ENCODE peak calls at places on chromosome 7, in eight cellular contexts. One of them, this sample, is unnamed.

GRCh38 chr7:117780832-117781231 is 92.4 kb downstream of the CTTNBP2 start:
- DNase-seq in activated CD4-positive, alpha-beta T cell treated with anti-CD3 and anti-CD28 coated beads for 24 hours: no peak
- DNase-seq in choroid plexus epithelial cell: peak; percentile 38
- DNase-seq in upper lobe of right lung: no peak
- DNase-seq in OCI-LY7: no peak
- DNase-seq in fibroblast of the aortic adventitia: peak; percentile 21
- DNase-seq in heart left ventricle: no peak
- DNase-seq in CD4-positive, CD25-positive, alpha-beta regulatory T cell: no peak
- DNase-seq in this sample: no peak

GRCh38 chr7:11458736-11459483 is 373.1 kb downstream of the THSD7A start:
- DNase-seq in choroid plexus epithelial cell: peak; percentile 93
- DNase-seq in fibroblast of the aortic adventitia: peak; percentile 74
- DNase-seq in upper lobe of right lung: no peak
- DNase-seq in activated CD4-positive, alpha-beta T cell treated with anti-CD3 and anti-CD28 coated beads for 24 hours: no peak
- DNase-seq in OCI-LY7: no peak
- DNase-seq in CD4-positive, CD25-positive, alpha-beta regulatory T cell: peak; percentile 2
- DNase-seq in heart left ventricle: no peak
- DNase-seq in this sample: no peak

GRCh38 chr7:46146454-46147255 is 225.6 kb upstream of the IGFBP3 start:
- DNase-seq in CD4-positive, CD25-positive, alpha-beta regulatory T cell: no peak
- DNase-seq in choroid plexus epithelial cell: peak; percentile 37
- DNase-seq in activated CD4-positive, alpha-beta T cell treated with anti-CD3 and anti-CD28 coated beads for 24 hours: no peak
- DNase-seq in heart left ventricle: no peak
- DNase-seq in upper lobe of right lung: no peak
- DNase-seq in OCI-LY7: no peak
- DNase-seq in fibroblast of the aortic adventitia: peak; percentile 73
- DNase-seq in this sample: no peak

GRCh38 chr7:128763541-128763940 is 12.1 kb downstream of the OPN1SW start:
- DNase-seq in CD4-positive, CD25-positive, alpha-beta regulatory T cell: no peak
- DNase-seq in upper lobe of right lung: no peak
- DNase-seq in OCI-LY7: no peak
- DNase-seq in heart left ventricle: no peak
- DNase-seq in activated CD4-positive, alpha-beta T cell treated with anti-CD3 and anti-CD28 coated beads for 24 hours: no peak
- DNase-seq in choroid plexus epithelial cell: peak; percentile 46
- DNase-seq in fibroblast of the aortic adventitia: peak; percentile 53
- DNase-seq in this sample: no peak

GRCh38 chr7:28986723-28987122 is 28.6 kb upstream of the TRIL start:
- DNase-seq in upper lobe of right lung: no peak
- DNase-seq in heart left ventricle: no peak
- DNase-seq in CD4-positive, CD25-positive, alpha-beta regulatory T cell: no peak
- DNase-seq in activated CD4-positive, alpha-beta T cell treated with anti-CD3 and anti-CD28 coated beads for 24 hours: no peak
- DNase-seq in fibroblast of the aortic adventitia: peak; percentile 95
- DNase-seq in OCI-LY7: no peak
- DNase-seq in choroid plexus epithelial cell: peak; percentile 77
- DNase-seq in this sample: no peak

GRCh38 chr7:140222797-140223196 is 46.0 kb upstream of the KDM7A start:
- DNase-seq in upper lobe of right lung: no peak
- DNase-seq in CD4-positive, CD25-positive, alpha-beta regulatory T cell: no peak
- DNase-seq in fibroblast of the aortic adventitia: no peak
- DNase-seq in choroid plexus epithelial cell: no peak
- DNase-seq in OCI-LY7: peak; percentile 40
- DNase-seq in activated CD4-positive, alpha-beta T cell treated with anti-CD3 and anti-CD28 coated beads for 24 hours: no peak
- DNase-seq in heart left ventricle: no peak
- DNase-seq in this sample: no peak

GRCh38 chr7:1669954-1670893 is at the start of gene ELFN1:
- DNase-seq in CD4-positive, CD25-positive, alpha-beta regulatory T cell: no peak
- DNase-seq in activated CD4-positive, alpha-beta T cell treated with anti-CD3 and anti-CD28 coated beads for 24 hours: no peak
- DNase-seq in heart left ventricle: peak; percentile 56
- DNase-seq in OCI-LY7: no peak
- DNase-seq in upper lobe of right lung: peak; percentile 60
- DNase-seq in choroid plexus epithelial cell: no peak
- DNase-seq in fibroblast of the aortic adventitia: peak; percentile 40
- DNase-seq in this sample: no peak

GRCh38 chr7:95915731-95916130 is 143.4 kb downstream of the DYNC1I1 start:
- DNase-seq in activated CD4-positive, alpha-beta T cell treated with anti-CD3 and anti-CD28 coated beads for 24 hours: no peak
- DNase-seq in heart left ventricle: no peak
- DNase-seq in choroid plexus epithelial cell: no peak
- DNase-seq in CD4-positive, CD25-positive, alpha-beta regulatory T cell: no peak
- DNase-seq in OCI-LY7: no peak
- DNase-seq in upper lobe of right lung: no peak
- DNase-seq in fibroblast of the aortic adventitia: peak; percentile 3
- DNase-seq in this sample: no peak

GRCh38 chr7:104963991-104964385 is 50.0 kb upstream of the KMT2E start:
- DNase-seq in fibroblast of the aortic adventitia: peak; percentile 83
- DNase-seq in CD4-positive, CD25-positive, alpha-beta regulatory T cell: peak; percentile 32
- DNase-seq in activated CD4-positive, alpha-beta T cell treated with anti-CD3 and anti-CD28 coated beads for 24 hours: no peak
- DNase-seq in heart left ventricle: no peak
- DNase-seq in OCI-LY7: peak; percentile 84
- DNase-seq in upper lobe of right lung: no peak
- DNase-seq in choroid plexus epithelial cell: peak; percentile 86
- DNase-seq in this sample: no peak

GRCh38 chr7:91940572-91941341 is at the start of gene AKAP9:
- DNase-seq in fibroblast of the aortic adventitia: peak; percentile 58
- DNase-seq in choroid plexus epithelial cell: peak; percentile 71
- DNase-seq in activated CD4-positive, alpha-beta T cell treated with anti-CD3 and anti-CD28 coated beads for 24 hours: peak; percentile 78
- DNase-seq in CD4-positive, CD25-positive, alpha-beta regulatory T cell: peak; percentile 93
- DNase-seq in heart left ventricle: peak; percentile 94
- DNase-seq in OCI-LY7: peak; percentile 91
- DNase-seq in upper lobe of right lung: peak; percentile 96
- DNase-seq in this sample: peak; percentile 68

GRCh38 chr7:130047801-130048200 is 3.4 kb downstream of the ZC3HC1 start:
- DNase-seq in CD4-positive, CD25-positive, alpha-beta regulatory T cell: no peak
- DNase-seq in OCI-LY7: no peak
- DNase-seq in upper lobe of right lung: no peak
- DNase-seq in choroid plexus epithelial cell: no peak
- DNase-seq in heart left ventricle: no peak
- DNase-seq in fibroblast of the aortic adventitia: peak; percentile 59
- DNase-seq in activated CD4-positive, alpha-beta T cell treated with anti-CD3 and anti-CD28 coated beads for 24 hours: no peak
- DNase-seq in this sample: no peak

GRCh38 chr7:3232228-3232627 is 68.8 kb upstream of the SDK1 start:
- DNase-seq in upper lobe of right lung: no peak
- DNase-seq in fibroblast of the aortic adventitia: peak; percentile 91
- DNase-seq in OCI-LY7: no peak
- DNase-seq in activated CD4-positive, alpha-beta T cell treated with anti-CD3 and anti-CD28 coated beads for 24 hours: no peak
- DNase-seq in CD4-positive, CD25-positive, alpha-beta regulatory T cell: no peak
- DNase-seq in heart left ventricle: no peak
- DNase-seq in choroid plexus epithelial cell: peak; percentile 41
- DNase-seq in this sample: no peak

GRCh38 chr7:155073922-155074321 is 3.8 kb downstream of the HTR5A start:
- DNase-seq in OCI-LY7: no peak
- DNase-seq in upper lobe of right lung: no peak
- DNase-seq in choroid plexus epithelial cell: no peak
- DNase-seq in fibroblast of the aortic adventitia: no peak
- DNase-seq in heart left ventricle: no peak
- DNase-seq in activated CD4-positive, alpha-beta T cell treated with anti-CD3 and anti-CD28 coated beads for 24 hours: no peak
- DNase-seq in CD4-positive, CD25-positive, alpha-beta regulatory T cell: no peak
- DNase-seq in this sample: no peak

GRCh38 chr7:98869374-98870070 is at the start of gene TMEM130:
- DNase-seq in heart left ventricle: no peak
- DNase-seq in fibroblast of the aortic adventitia: no peak
- DNase-seq in activated CD4-positive, alpha-beta T cell treated with anti-CD3 and anti-CD28 coated beads for 24 hours: no peak
- DNase-seq in OCI-LY7: no peak
- DNase-seq in choroid plexus epithelial cell: peak; percentile 15
- DNase-seq in upper lobe of right lung: peak; percentile 63
- DNase-seq in CD4-positive, CD25-positive, alpha-beta regulatory T cell: no peak
- DNase-seq in this sample: no peak

GRCh38 chr7:29851487-29851886 is 45.2 kb downstream of the WIPF3 start:
- DNase-seq in upper lobe of right lung: no peak
- DNase-seq in fibroblast of the aortic adventitia: no peak
- DNase-seq in choroid plexus epithelial cell: no peak
- DNase-seq in activated CD4-positive, alpha-beta T cell treated with anti-CD3 and anti-CD28 coated beads for 24 hours: no peak
- DNase-seq in heart left ventricle: peak; percentile 68
- DNase-seq in CD4-positive, CD25-positive, alpha-beta regulatory T cell: no peak
- DNase-seq in OCI-LY7: no peak
- DNase-seq in this sample: no peak

GRCh38 chr7:11615163-11615562 is 216.8 kb downstream of the THSD7A start:
- DNase-seq in activated CD4-positive, alpha-beta T cell treated with anti-CD3 and anti-CD28 coated beads for 24 hours: no peak
- DNase-seq in fibroblast of the aortic adventitia: no peak
- DNase-seq in CD4-positive, CD25-positive, alpha-beta regulatory T cell: no peak
- DNase-seq in choroid plexus epithelial cell: no peak
- DNase-seq in heart left ventricle: no peak
- DNase-seq in OCI-LY7: no peak
- DNase-seq in upper lobe of right lung: no peak
- DNase-seq in this sample: no peak

GRCh38 chr7:15972767-15973362 is 286.4 kb upstream of the MEOX2 start:
- DNase-seq in CD4-positive, CD25-positive, alpha-beta regulatory T cell: no peak
- DNase-seq in activated CD4-positive, alpha-beta T cell treated with anti-CD3 and anti-CD28 coated beads for 24 hours: no peak
- DNase-seq in fibroblast of the aortic adventitia: peak; percentile 61
- DNase-seq in choroid plexus epithelial cell: peak; percentile 57
- DNase-seq in upper lobe of right lung: no peak
- DNase-seq in heart left ventricle: no peak
- DNase-seq in OCI-LY7: no peak
- DNase-seq in this sample: no peak

GRCh38 chr7:157002819-157003421 is 7.5 kb downstream of the MNX1 start:
- DNase-seq in OCI-LY7: no peak
- DNase-seq in choroid plexus epithelial cell: no peak
- DNase-seq in heart left ventricle: no peak
- DNase-seq in fibroblast of the aortic adventitia: no peak
- DNase-seq in activated CD4-positive, alpha-beta T cell treated with anti-CD3 and anti-CD28 coated beads for 24 hours: no peak
- DNase-seq in CD4-positive, CD25-positive, alpha-beta regulatory T cell: no peak
- DNase-seq in upper lobe of right lung: peak; percentile 46
- DNase-seq in this sample: no peak

This sample was measured in stimulated activated CD4-positive, alpha-beta T cell treated with anti-CD3 and anti-CD28 coated beads, TNF-alpha, amount 100 ng/mL, for 4 hours.